ENCODE peak calls at places on chromosomes 2 and 18, in seven cellular contexts. F is HL-60, N is transverse colon, U is A549, D is cardiac fibroblast, G is BE2C, A is choroid plexus epithelial cell. V is an unnamed sample.

GRCh38 chr2:240861547-240861946 is 7.1 kb upstream of the AGXT start:
- DNase-seq in U (no peak), N (no peak), F (no peak), G (no peak), D (no peak), A (no peak), V (no peak)

GRCh38 chr2:100242416-100242815 is 79.9 kb downstream of the LONRF2 start:
- DNase-seq in A (peak), F (no peak), U (no peak), G (no peak), N (no peak), D (no peak), V (no peak)

GRCh38 chr2:5696351-5696740 is 4.2 kb downstream of the SOX11 start:
- DNase-seq in A (no peak), D (no peak), G (no peak), N (no peak), U (no peak), F (no peak), V (no peak)

GRCh38 chr2:113114996-113115395 is 12.4 kb upstream of the IL1RN start:
- DNase-seq in N (no peak), U (no peak), G (no peak), F (no peak), D (no peak), A (no peak), V (no peak)

GRCh38 chr2:181742908-181743722 is 62.8 kb upstream of the NEUROD1 start:
- DNase-seq in D (peak), U (peak), N (peak), G (no peak), A (peak), F (peak), V (peak)

GRCh38 chr2:142315353-142315752 is 184.5 kb upstream of the LRP1B start:
- DNase-seq in A (peak), D (no peak), F (no peak), G (no peak), U (no peak), N (no peak), V (no peak)

GRCh38 chr2:172090947-172091625 is 5.8 kb downstream of the DLX1 start:
- DNase-seq in U (no peak), N (no peak), A (no peak), G (no peak), D (no peak), F (no peak), V (no peak)

GRCh38 chr18:45962461-45962860 is 4.7 kb downstream of the EPG5 start:
- DNase-seq in D (peak), G (no peak), A (peak), F (peak), N (no peak), U (no peak), V (peak)

GRCh38 chr2:8679827-8680731 is 1.8 kb upstream of the ID2 start:
- DNase-seq in F (no peak), U (peak), A (peak), N (peak), G (peak), D (peak), V (no peak)

GRCh38 chr18:36127866-36128845 is 984 bp downstream of the SLC39A6 start:
- DNase-seq in N (peak), G (peak), A (peak), D (peak), U (no peak), F (no peak), V (no peak)

GRCh38 chr2:215870088-215870490 is 143.3 kb downstream of the MREG start:
- DNase-seq in F (no peak), G (no peak), N (no peak), U (no peak), D (peak), A (peak), V (no peak)

GRCh38 chr18:63511285-63511684 is 30.9 kb upstream of the SERPINB12 start:
- DNase-seq in U (peak), G (peak), F (no peak), N (no peak), A (peak), D (peak), V (peak)

GRCh38 chr2:107062173-107062572 is 176.2 kb upstream of the ST6GAL2 start:
- DNase-seq in D (no peak), F (no peak), G (no peak), U (no peak), A (no peak), N (peak), V (no peak)

GRCh38 chr2:133789743-133790142 is 221.5 kb upstream of the NCKAP5 start:
- DNase-seq in A (peak), U (no peak), D (peak), F (no peak), N (no peak), G (no peak), V (no peak)

GRCh38 chr2:216108310-216108966 is 710 bp upstream of the XRCC5 start:
- DNase-seq in U (no peak), A (no peak), N (no peak), F (no peak), D (no peak), G (peak), V (no peak)

GRCh38 chr18:55485666-55486065 is 102.3 kb downstream of the TCF4 start:
- DNase-seq in G (no peak), D (peak), F (no peak), N (no peak), A (peak), U (no peak), V (no peak)

GRCh38 chr2:237231593-237231992 is 145.9 kb downstream of the COPS8 start:
- DNase-seq in F (no peak), A (no peak), G (no peak), U (no peak), N (no peak), D (peak), V (no peak)

GRCh38 chr2:134773372-134774073 is 54.7 kb upstream of the TMEM163 start:
- DNase-seq in G (peak), N (no peak), U (no peak), A (no peak), D (peak), F (no peak), V (no peak)

GRCh38 chr2:121489284-121489683 is 41.4 kb upstream of the RNU4ATAC start:
- DNase-seq in G (no peak), F (no peak), D (peak), N (no peak), U (no peak), A (peak), V (no peak)

GRCh38 chr2:72815655-72816268 is 10.1 kb downstream of the EXOC6B start:
- DNase-seq in N (no peak), G (no peak), F (no peak), D (peak), A (peak), U (no peak), V (no peak)
- TF ChIP-seq CTCF in N (no peak), G (no peak), F (no peak), D (no peak), A (peak), U (peak), V (no peak)

GRCh38 chr2:197165020-197165419 is 145.6 kb downstream of the ANKRD44 start:
- DNase-seq in N (no peak), U (no peak), D (no peak), F (no peak), G (no peak), A (peak), V (no peak)
- TF ChIP-seq CTCF in N (no peak), U (no peak), D (no peak), F (no peak), G (no peak), A (no peak), V (no peak)

GRCh38 chr2:47904903-47905453 is 1.3 kb downstream of the FBXO11 start:
- DNase-seq in G (peak), N (peak), F (no peak), U (peak), D (peak), A (peak), V (peak)

GRCh38 chr2:47905454-47906260 is 641 bp downstream of the FBXO11 start:
- DNase-seq in U (no peak), D (peak), A (peak), F (peak), G (peak), N (peak), V (peak)

GRCh38 chr2:47908682-47909081 is 2.4 kb upstream of the FBXO11 start:
- DNase-seq in U (no peak), A (no peak), G (no peak), D (no peak), N (no peak), F (no peak), V (no peak)

GRCh38 chr2:47906261-47907096 is at the start of gene FBXO11:
- DNase-seq in D (peak), A (peak), F (peak), G (peak), N (peak), U (peak), V (peak)

DNA sequence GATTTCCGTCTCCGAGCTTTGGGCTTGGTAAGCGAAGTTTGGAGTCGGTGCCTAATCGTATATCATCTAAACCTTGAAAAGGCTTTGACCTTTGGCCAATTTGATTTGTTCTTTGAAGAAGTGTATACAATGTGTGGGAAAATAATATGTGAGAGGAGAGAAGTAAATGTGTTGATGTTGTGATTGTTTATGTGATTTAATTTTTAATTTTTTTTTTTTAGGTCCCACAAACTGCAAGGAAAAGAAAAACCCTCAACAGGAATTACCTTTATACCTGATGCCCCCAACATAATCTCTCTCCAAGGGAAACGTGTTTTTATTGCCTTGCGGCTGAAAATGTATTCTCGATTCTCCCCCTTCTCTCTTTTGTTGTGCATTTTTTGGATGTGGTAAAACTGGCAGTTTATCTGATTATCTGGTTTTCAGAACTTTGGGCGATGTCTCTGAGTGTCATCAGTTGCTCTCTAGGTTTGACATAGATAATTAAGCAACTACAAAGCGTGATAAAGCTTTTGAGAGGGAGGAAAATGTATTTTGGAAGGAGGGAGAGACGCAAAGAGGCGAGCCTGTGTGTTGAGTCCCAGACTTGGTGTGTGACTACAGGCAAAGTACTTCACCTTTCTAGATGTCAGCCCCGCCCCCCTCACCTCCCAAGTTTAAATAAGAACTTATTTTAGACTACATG is 941 bp upstream of the FBXO11 start:
- DNase-seq in N (peak), D (no peak), F (no peak), G (no peak), U (no peak), A (no peak), V (peak)
- TF ChIP-seq CTCF in N (no peak), D (no peak), F (no peak), G (no peak), U (no peak), A (no peak), V (no peak)

GRCh38 chr18:57910134-57910533 is 107.0 kb upstream of the ATP8B1 start:
- DNase-seq in D (no peak), A (peak), N (no peak), U (no peak), F (no peak), G (no peak), V (no peak)
- TF ChIP-seq CTCF in D (no peak), A (no peak), N (no peak), U (no peak), F (no peak), G (no peak), V (no peak)

DNA sequence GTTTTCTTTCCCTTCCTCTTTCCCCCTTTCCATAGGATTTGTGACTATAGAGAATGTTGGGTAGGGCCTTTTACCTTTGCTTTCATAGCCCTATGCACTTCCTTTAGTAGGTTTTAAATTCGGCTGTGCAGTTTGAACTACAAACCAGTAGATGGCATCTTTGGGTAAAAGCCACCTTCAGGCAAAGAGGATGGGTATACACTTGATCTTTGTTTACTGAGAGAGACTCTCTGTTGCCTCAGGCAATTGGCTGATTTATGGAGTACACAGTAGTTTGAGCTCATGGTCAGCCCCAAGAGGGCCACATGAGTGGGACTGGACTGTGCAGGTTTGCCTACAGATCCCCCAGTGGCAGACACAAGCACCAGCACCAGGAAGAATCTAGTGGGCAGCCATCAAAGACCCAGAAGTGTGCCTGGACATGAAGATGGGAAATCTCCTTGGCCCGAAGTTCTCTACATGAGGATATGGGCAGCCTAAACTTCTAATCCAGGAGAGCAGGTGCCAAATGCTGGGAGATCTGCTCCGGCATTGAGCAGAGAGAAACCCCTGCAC is 1304.3 kb upstream of the DDX18 start:
- DNase-seq in A (peak), F (no peak), D (peak), N (no peak), G (no peak), U (no peak), V (no peak)
- TF ChIP-seq CTCF in A (peak), F (no peak), D (peak), N (peak), G (peak), U (no peak), V (no peak)

GRCh38 chr2:102301867-102302362 is 9.4 kb upstream of the IL1RL1 start:
- DNase-seq in F (no peak), N (peak), G (no peak), U (no peak), D (peak), A (peak), V (peak)
- TF ChIP-seq CTCF in F (peak), N (no peak), G (no peak), U (no peak), D (peak), A (peak), V (no peak)

DNA sequence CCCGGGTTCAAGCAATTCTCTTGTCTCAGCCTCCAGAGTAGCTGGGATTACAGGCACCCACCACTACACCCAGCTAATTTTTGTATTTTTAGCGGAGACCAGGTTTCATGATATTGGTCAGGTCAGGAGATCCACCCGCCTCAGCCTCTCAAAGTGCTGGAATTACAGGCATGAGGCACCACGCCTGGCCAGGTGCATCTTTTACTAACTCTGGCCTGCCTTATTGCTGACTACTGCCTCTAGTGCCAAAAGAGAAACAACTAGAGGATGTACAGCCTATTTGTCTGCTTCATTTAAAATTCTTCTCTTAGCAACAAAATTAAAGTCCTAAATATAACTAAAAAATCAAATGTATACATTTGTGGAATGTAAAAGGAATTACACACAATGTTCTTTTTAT is 115.4 kb downstream of the BMPR2 start:
- DNase-seq in N (no peak), G (no peak), D (no peak), A (peak), U (no peak), F (no peak), V (no peak)
- TF ChIP-seq CTCF in N (no peak), G (no peak), D (no peak), A (peak), U (no peak), F (no peak), V (no peak)

GRCh38 chr18:37270046-37270665 is 295.4 kb downstream of the CELF4 start:
- DNase-seq in A (peak), F (peak), G (no peak), D (peak), U (no peak), N (no peak), V (peak)

GRCh38 chr18:37265382-37265781 is 300.2 kb downstream of the CELF4 start:
- DNase-seq in U (no peak), G (no peak), N (no peak), D (no peak), F (no peak), A (no peak), V (no peak)

GRCh38 chr18:37264956-37265355 is 300.6 kb downstream of the CELF4 start:
- DNase-seq in U (no peak), G (no peak), D (no peak), N (no peak), F (no peak), A (no peak), V (no peak)

GRCh38 chr18:37261988-37262387 is 303.6 kb downstream of the CELF4 start:
- DNase-seq in U (no peak), G (no peak), A (no peak), D (no peak), F (no peak), N (no peak), V (no peak)

GRCh38 chr18:37266290-37266689 is 299.3 kb downstream of the CELF4 start:
- DNase-seq in F (no peak), D (no peak), G (peak), U (no peak), N (no peak), A (no peak), V (no peak)
- TF ChIP-seq CTCF in F (no peak), D (no peak), G (peak), U (peak), N (no peak), A (no peak), V (no peak)

GRCh38 chr18:13585379-13586153 is 140.8 kb downstream of the FAM210A start:
- DNase-seq in F (no peak), U (no peak), G (no peak), D (no peak), N (no peak), A (no peak), V (no peak)

GRCh38 chr18:13584826-13585225 is 141.5 kb downstream of the FAM210A start:
- DNase-seq in N (no peak), U (no peak), G (peak), A (no peak), F (no peak), D (no peak), V (no peak)

GRCh38 chr18:13581496-13581895 is 144.9 kb downstream of the FAM210A start:
- DNase-seq in F (no peak), D (no peak), N (no peak), G (no peak), A (no peak), U (no peak), V (no peak)

GRCh38 chr18:13582283-13582682 is 144.1 kb downstream of the FAM210A start:
- DNase-seq in U (no peak), F (no peak), D (no peak), N (no peak), A (no peak), G (no peak), V (no peak)

GRCh38 chr18:13583567-13584245 is 142.7 kb downstream of the FAM210A start:
- DNase-seq in N (no peak), G (no peak), D (no peak), F (no peak), U (no peak), A (no peak), V (no peak)
- TF ChIP-seq CTCF in N (no peak), G (no peak), D (no peak), F (no peak), U (no peak), A (no peak), V (no peak)

V was measured in activated CD8-positive, alpha-beta T cell treated with anti-CD3 and anti-CD28 coated beads for 36 hours.